ENCODE peak calls at places on chromosome 15, in ten cellular contexts. X is HFFc6, M is mammary epithelial cell, H is AG04450, N is glutamatergic neuron, K is cardiac muscle cell, P is B cell, Y is ovary, V is dorsolateral prefrontal cortex, T is endothelial cell of umbilical vein. G is an unnamed sample.

GRCh38 chr15:35481992-35482391 is 64.0 kb downstream of the DPH6 start:
- DNase-seq in P (no peak), V (no peak), K (peak; percentile 48), Y (no peak), M (peak; percentile 95), X (peak; percentile 83), N (no peak), T (peak; percentile 67), H (peak; percentile 21), G (peak; percentile 98)

GRCh38 chr15:75597667-75598341 is 18.7 kb upstream of the PTPN9 start:
- DNase-seq in N (no peak), X (no peak), P (no peak), T (peak; percentile 36), K (peak; percentile 45), H (no peak), V (no peak), Y (no peak), M (no peak), G (no peak)

GRCh38 chr15:67049351-67050044 is 15.9 kb upstream of the SMAD3 start:
- DNase-seq in H (no peak), X (peak; percentile 96), N (no peak), M (peak; percentile 85), T (peak; percentile 36), P (no peak), K (peak; percentile 58), Y (no peak), V (no peak), G (peak; percentile 93)

GRCh38 chr15:93451822-93452221 is 362.8 kb upstream of the RGMA start:
- DNase-seq in K (no peak), H (no peak), P (no peak), X (no peak), Y (no peak), T (no peak), V (no peak), M (no peak), N (no peak), G (peak; percentile 44)

GRCh38 chr15:42863572-42864239 is 56.9 kb downstream of the TTBK2 start:
- DNase-seq in M (no peak), H (no peak), N (no peak), P (no peak), K (peak; percentile 8), T (peak; percentile 43), Y (no peak), V (no peak), X (no peak), G (no peak)

GRCh38 chr15:73983211-73983727 is 8.8 kb downstream of the STOML1 start:
- DNase-seq in N (no peak), Y (no peak), X (peak; percentile 84), M (peak; percentile 88), H (peak; percentile 36), P (no peak), T (peak; percentile 69), K (peak; percentile 86), V (no peak), G (peak; percentile 90)

GRCh38 chr15:95910643-95911212 is 419.8 kb upstream of the NR2F2 start:
- DNase-seq in P (no peak), V (no peak), Y (no peak), H (no peak), K (no peak), X (no peak), N (no peak), M (no peak), T (no peak), G (no peak)

GRCh38 chr15:55186331-55186730 is 10.4 kb downstream of the RSL24D1 start:
- DNase-seq in H (no peak), V (no peak), M (no peak), T (peak; percentile 72), X (no peak), P (no peak), N (no peak), Y (no peak), K (no peak), G (no peak)

GRCh38 chr15:66593219-66593780 is 27.5 kb upstream of the LCTL start:
- DNase-seq in M (no peak), N (no peak), Y (no peak), K (no peak), V (no peak), H (no peak), X (no peak), P (no peak), T (no peak), G (no peak)

GRCh38 chr15:100277087-100277855 is 64.5 kb downstream of the ADAMTS17 start:
- DNase-seq in P (no peak), N (no peak), Y (no peak), V (no peak), K (no peak), M (no peak), T (no peak), H (no peak), X (no peak), G (no peak)

GRCh38 chr15:38696120-38696727 is 131.6 kb upstream of the RASGRP1 start:
- DNase-seq in M (peak; percentile 35), V (no peak), P (no peak), H (no peak), N (no peak), Y (no peak), X (peak; percentile 67), K (peak; percentile 35), T (no peak), G (no peak)

GRCh38 chr15:62089616-62090015 is 22.8 kb downstream of the C2CD4A start:
- DNase-seq in P (no peak), Y (no peak), K (no peak), H (no peak), X (no peak), N (no peak), T (peak; percentile 59), M (no peak), V (no peak), G (peak; percentile 53)

GRCh38 chr15:82969353-82969752 is 16.7 kb upstream of the RAMAC start:
- DNase-seq in X (no peak), T (no peak), V (no peak), N (no peak), M (no peak), P (no peak), K (no peak), Y (no peak), H (no peak), G (no peak)

GRCh38 chr15:73688455-73688854 is 4.3 kb downstream of the CD276 start:
- DNase-seq in X (no peak), P (no peak), M (no peak), K (peak; percentile 33), V (no peak), Y (no peak), N (no peak), T (peak; percentile 33), H (no peak), G (no peak)

GRCh38 chr15:45399381-45400212 is 21.3 kb upstream of the GATM start:
- DNase-seq in Y (no peak), M (peak; percentile 52), T (peak; percentile 55), H (no peak), N (no peak), P (peak; percentile 19), K (peak; percentile 74), V (no peak), X (peak; percentile 68), G (peak; percentile 70)

GRCh38 chr15:101664303-101664913 is 12.2 kb upstream of the TM2D3 start:
- DNase-seq in P (no peak), M (no peak), N (no peak), V (no peak), T (no peak), Y (no peak), H (no peak), K (no peak), X (no peak), G (peak; percentile 31)

GRCh38 chr15:99682455-99682854 is 50.8 kb downstream of the LYSMD4 start:
- DNase-seq in P (no peak), M (peak; percentile 70), V (no peak), N (no peak), X (peak; percentile 70), Y (no peak), K (peak; percentile 88), T (peak; percentile 94), H (peak; percentile 69), G (peak; percentile 90)

GRCh38 chr15:90881181-90881977 is 2.9 kb upstream of the FES start:
- DNase-seq in X (no peak), K (no peak), M (no peak), H (no peak), V (no peak), T (no peak), P (no peak), N (no peak), Y (no peak), G (no peak)

GRCh38 chr15:43881944-43882343 is 55.1 kb downstream of the WDR76 start:
- DNase-seq in X (no peak), T (peak; percentile 11), M (no peak), V (no peak), H (no peak), K (peak; percentile 17), Y (no peak), P (no peak), N (no peak), G (peak; percentile 19)
- TF ChIP-seq CTCF in X (peak; percentile 71), T (peak; percentile 50), M (peak; percentile 55), V (peak; percentile 51), H (peak; percentile 49), K (peak; percentile 49), Y (no peak), P (no peak), N (no peak), G (peak; percentile 59)

DNA sequence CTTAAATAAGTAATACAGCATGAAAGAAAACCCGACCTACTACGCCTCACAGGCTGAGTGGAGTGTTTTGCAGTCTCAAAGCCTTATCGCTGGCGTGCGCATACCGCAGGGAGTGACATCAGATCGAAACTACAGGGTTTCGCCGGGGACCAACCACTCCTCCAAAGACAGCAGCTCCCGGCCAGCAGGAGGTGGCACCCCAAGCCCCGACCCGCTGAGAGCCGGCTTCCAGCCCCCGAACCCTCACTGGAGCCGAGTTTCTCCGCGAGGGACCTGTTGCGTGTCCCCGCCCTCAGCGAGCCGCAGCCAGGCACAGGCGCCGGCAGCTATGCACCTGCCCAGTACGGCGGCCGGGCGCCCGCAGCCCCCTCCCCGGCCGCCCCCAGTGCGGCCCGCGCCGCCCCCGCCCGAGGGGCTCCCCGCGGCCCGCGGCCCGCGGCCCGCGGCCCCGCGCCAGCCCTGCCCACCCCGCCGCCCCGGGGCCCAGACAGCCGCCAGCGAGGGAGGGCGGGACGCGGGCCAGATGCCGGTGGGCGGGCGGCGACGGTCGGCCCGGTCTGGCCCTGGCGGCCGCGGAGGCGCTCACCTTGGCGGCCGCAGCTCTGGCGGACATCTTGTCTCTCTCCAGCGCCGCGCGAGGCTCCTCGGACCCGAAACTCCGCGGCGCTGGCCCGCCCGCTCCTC is 710 bp downstream of the TJP1 start:
- DNase-seq in Y (peak; percentile 66), X (peak; percentile 81), M (peak; percentile 90), K (peak; percentile 74), T (peak; percentile 89), H (peak; percentile 49), P (peak; percentile 34), V (no peak), N (peak; percentile 75), G (peak; percentile 95)
- TF ChIP-seq CTCF in Y (no peak), X (peak; percentile 57), M (peak; percentile 48), K (peak; percentile 28), T (peak; percentile 46), H (peak; percentile 46), P (no peak), V (peak; percentile 21), N (no peak), G (peak; percentile 34)

GRCh38 chr15:86115138-86115801 is 35.6 kb downstream of the AGBL1 start:
- DNase-seq in V (no peak), M (no peak), T (no peak), P (no peak), N (no peak), K (no peak), X (no peak), Y (no peak), H (no peak), G (peak; percentile 7)
- TF ChIP-seq CTCF in V (peak; percentile 46), M (peak; percentile 45), T (no peak), P (no peak), N (no peak), K (no peak), X (no peak), Y (no peak), H (no peak), G (peak; percentile 43)

GRCh38 chr15:69723404-69724097 is 270.9 kb downstream of the RPLP1 start:
- DNase-seq in Y (no peak), M (no peak), N (no peak), V (no peak), K (no peak), P (no peak), T (no peak), H (no peak), X (no peak), G (no peak)
- TF ChIP-seq CTCF in Y (no peak), M (no peak), N (no peak), V (no peak), K (peak; percentile 8), P (no peak), T (peak; percentile 6), H (peak; percentile 32), X (peak; percentile 42), G (no peak)